ENCODE peak calls at places on chromosomes 13 and 19, in five cellular contexts. P is fibroblast of lung, W is progenitor cell of endocrine pancreas, L is heart left ventricle, Q is endodermal cell. H is an unnamed sample.

GRCh38 chr13:27667946-27668345 is 46.3 kb downstream of the POLR1D start:
- DNase-seq in W (no peak), P (no peak), L (peak), Q (no peak), H (no peak)

GRCh38 chr19:16328824-16329482 is 4.3 kb downstream of the KLF2 start:
- DNase-seq in P (no peak), Q (no peak), W (no peak), L (peak), H (peak)

GRCh38 chr13:110116072-110116487 is 190.9 kb downstream of the COL4A1 start:
- DNase-seq in P (peak), L (peak), W (peak), Q (peak), H (peak)

GRCh38 chr19:34430738-34431625 is 2.8 kb downstream of the UBA2 start:
- DNase-seq in Q (peak), L (no peak), P (peak), W (no peak), H (peak)

GRCh38 chr19:33226550-33227241 is 1.0 kb upstream of the SLC7A10 start:
- DNase-seq in L (no peak), W (peak), P (peak), Q (peak), H (peak)

GRCh38 chr19:40163541-40164129 is 27.6 kb upstream of the MAP3K10 start:
- DNase-seq in W (no peak), Q (no peak), L (no peak), P (no peak), H (no peak)

GRCh38 chr19:35031072-35031881 is 1.0 kb downstream of the SCN1B start:
- DNase-seq in Q (peak), W (no peak), L (peak), P (peak), H (no peak)

GRCh38 chr13:98098511-98098910 is 44.4 kb upstream of the FARP1 start:
- DNase-seq in P (peak), Q (no peak), W (no peak), L (no peak), H (no peak)

GRCh38 chr19:58229255-58229639 is 533 bp downstream of the ZNF544 start:
- DNase-seq in W (no peak), Q (peak), L (no peak), P (peak), H (peak)

GRCh38 chr13:73521970-73522549 is 463.3 kb downstream of the KLF5 start:
- DNase-seq in L (no peak), Q (no peak), P (no peak), W (no peak), H (no peak)

GRCh38 chr19:5452594-5453565 is 2.3 kb upstream of the ZNRF4 start:
- DNase-seq in L (no peak), W (no peak), Q (no peak), P (no peak), H (peak)

GRCh38 chr13:73215807-73216206 is 157.0 kb downstream of the KLF5 start:
- DNase-seq in W (no peak), Q (no peak), L (no peak), P (no peak), H (no peak)

GRCh38 chr13:59513686-59514085 is 650.0 kb downstream of the DIAPH3 start:
- DNase-seq in P (no peak), W (no peak), Q (no peak), L (no peak), H (no peak)

GRCh38 chr19:57267294-57267693 is 13.0 kb upstream of the ZNF460 start:
- DNase-seq in P (no peak), L (no peak), W (no peak), Q (no peak), H (no peak)

GRCh38 chr13:113152894-113153809 is 5.3 kb upstream of the PROZ start:
- DNase-seq in W (peak), Q (peak), P (no peak), L (peak), H (peak)

GRCh38 chr13:99227331-99227900 is 26.8 kb downstream of the UBAC2 start:
- DNase-seq in P (no peak), Q (no peak), W (no peak), L (no peak), H (no peak)

DNA sequence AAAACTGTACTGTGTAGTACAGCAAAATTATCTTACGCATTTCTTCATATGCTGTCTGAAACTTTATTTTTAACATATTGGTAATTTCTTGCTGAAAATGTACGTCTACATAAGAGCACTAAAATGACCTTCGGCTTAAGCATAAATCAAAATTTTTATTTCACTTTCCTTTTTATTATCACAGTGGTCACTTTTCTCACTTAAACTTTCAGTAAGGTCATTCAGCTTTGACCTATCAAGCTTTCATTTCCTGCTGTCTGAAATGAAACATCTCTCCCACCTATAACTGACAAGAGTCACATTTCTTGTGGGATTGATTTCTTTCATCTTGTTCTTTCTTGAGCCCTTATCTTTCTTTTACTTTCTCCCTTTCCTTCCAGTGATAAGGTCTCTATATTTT is 2212.7 kb upstream of the PCDH20 start:
- DNase-seq in Q (no peak), L (no peak), P (no peak), W (no peak), H (no peak)
- TF ChIP-seq CTCF in Q (no peak), L (no peak), P (no peak), W (no peak), H (no peak)

DNA sequence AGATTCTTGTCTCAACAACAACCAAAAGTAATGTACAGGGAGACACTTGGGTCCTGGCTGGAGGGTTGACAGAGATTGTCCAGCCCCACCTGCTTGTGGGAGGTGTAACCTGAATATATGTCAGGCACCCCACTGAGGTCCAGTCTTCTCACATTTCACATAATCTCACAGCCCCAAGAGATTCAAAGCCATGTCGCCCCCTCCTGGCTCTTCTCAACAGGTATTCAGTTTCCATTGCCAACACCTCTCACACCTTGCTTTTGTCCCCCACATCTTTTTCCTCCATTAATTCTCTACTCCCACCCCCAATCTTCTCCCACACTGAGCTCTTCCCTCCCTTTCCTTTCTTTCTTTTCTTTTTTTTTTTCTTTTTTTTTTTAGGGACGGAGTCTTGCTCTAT is 11.2 kb downstream of the UNC13A start:
- DNase-seq in L (no peak), P (no peak), Q (no peak), W (no peak), H (peak)
- TF ChIP-seq CTCF in L (no peak), P (no peak), Q (peak), W (peak), H (no peak)

GRCh38 chr19:917323-918151 is at the start of gene KISS1R:
- DNase-seq in L (no peak), Q (peak), W (peak), P (no peak), H (peak)
- TF ChIP-seq CTCF in L (peak), Q (peak), W (peak), P (peak), H (peak)

GRCh38 chr19:12126707-12127106 is 13.4 kb downstream of the ZNF20 start:
- DNase-seq in P (no peak), Q (peak), L (no peak), W (no peak), H (peak)
- TF ChIP-seq CTCF in P (peak), Q (peak), L (peak), W (peak), H (peak)

GRCh38 chr13:63189712-63190111 is 1774.1 kb upstream of the PCDH20 start:
- DNase-seq in L (no peak), P (no peak), Q (no peak), W (no peak), H (no peak)
- TF ChIP-seq CTCF in L (no peak), P (no peak), Q (no peak), W (no peak), H (no peak)

DNA sequence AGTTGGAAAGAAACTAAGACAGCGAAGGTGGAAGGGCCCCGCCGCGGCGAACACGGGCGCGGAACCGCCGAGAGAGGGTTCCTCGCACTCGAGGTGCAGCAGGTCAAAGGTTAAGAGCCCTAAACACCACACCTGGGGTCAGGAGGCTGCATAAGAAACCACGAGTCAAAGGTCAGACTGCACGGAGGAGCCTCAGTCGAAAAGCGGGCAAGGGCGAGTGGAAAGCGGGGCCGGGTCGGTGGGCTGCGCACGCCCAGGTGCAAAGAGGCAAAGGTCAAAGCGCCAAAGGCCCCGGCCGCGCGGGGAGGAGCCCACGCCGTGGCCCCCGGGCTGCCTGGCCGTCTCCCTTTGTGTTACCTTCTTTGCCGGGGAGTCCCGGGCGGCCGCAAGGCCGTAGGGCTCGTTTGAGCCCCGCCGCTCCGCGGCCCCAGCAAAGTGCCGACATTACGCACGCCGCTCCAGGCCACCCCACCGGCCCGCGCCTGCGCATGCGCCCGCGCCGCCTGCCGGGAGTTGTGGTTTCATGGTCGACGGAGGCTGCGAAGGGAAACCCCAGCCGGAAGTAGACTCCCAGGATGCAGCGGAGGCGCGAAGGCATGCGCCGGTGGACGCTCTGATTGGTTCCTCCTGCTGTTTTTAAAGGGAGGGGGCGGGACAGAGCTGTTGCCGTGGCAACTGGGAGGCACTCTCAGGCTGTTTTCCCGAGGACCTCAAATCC is at the start of gene POLRMT:
- DNase-seq in P (peak), L (peak), Q (peak), W (peak), H (peak)
- TF ChIP-seq CTCF in P (no peak), L (no peak), Q (no peak), W (no peak), H (no peak)

GRCh38 chr19:18419195-18419698 is at the start of gene SSBP4:
- DNase-seq in P (peak), W (peak), L (peak), Q (peak), H (peak)
- TF ChIP-seq CTCF in P (no peak), W (peak), L (no peak), Q (peak), H (no peak)